ENCODE peak calls at places on chromosomes 12 and 14, in five cellular contexts. N is fibroblast of mammary gland, X is stomach, E is ovary, Y is HCT116. K is an unnamed sample.

GRCh38 chr12:65742481-65742971 is 81.8 kb upstream of the HMGA2 start:
- DNase-seq in N (peak; percentile 36), X (no peak), Y (no peak), E (no peak), K (no peak)

GRCh38 chr14:39430762-39431415 is 1.3 kb downstream of the FBXO33 start:
- DNase-seq in X (no peak), Y (no peak), E (no peak), N (peak; percentile 24), K (no peak)

GRCh38 chr12:19671695-19672094 is 232.4 kb downstream of the AEBP2 start:
- DNase-seq in E (no peak), X (no peak), Y (no peak), N (peak; percentile 17), K (no peak)

GRCh38 chr12:51127050-51127729 is 43.8 kb upstream of the CSRNP2 start:
- DNase-seq in Y (no peak), N (no peak), E (no peak), X (no peak), K (no peak)

GRCh38 chr12:1122803-1123202 is 131.8 kb downstream of the ERC1 start:
- DNase-seq in N (no peak), E (no peak), X (no peak), Y (no peak), K (no peak)

GRCh38 chr14:77848031-77848430 is 48.1 kb downstream of the ADCK1 start:
- DNase-seq in N (peak; percentile 61), Y (no peak), X (no peak), E (no peak), K (no peak)

GRCh38 chr12:16599081-16599480 is 6.9 kb downstream of the LMO3 start:
- DNase-seq in Y (no peak), E (no peak), X (no peak), N (no peak), K (no peak)

GRCh38 chr14:75023108-75023507 is 20.4 kb downstream of the EIF2B2 start:
- DNase-seq in Y (no peak), N (no peak), E (no peak), X (no peak), K (no peak)

GRCh38 chr12:6430124-6430989 is 14.4 kb upstream of the CD27 start:
- DNase-seq in E (peak; percentile 86), N (peak; percentile 99), X (peak; percentile 87), Y (peak; percentile 76), K (peak; percentile 90)

GRCh38 chr14:68473794-68474193 is 319.1 kb downstream of the ZFP36L1 start:
- DNase-seq in Y (no peak), X (no peak), N (peak; percentile 62), E (no peak), K (no peak)

GRCh38 chr12:11944321-11944720 is 126.4 kb upstream of the BCL2L14 start:
- DNase-seq in N (no peak), X (no peak), Y (no peak), E (no peak), K (no peak)

GRCh38 chr12:118337194-118337838 is 35.4 kb downstream of the TAOK3 start:
- DNase-seq in E (no peak), X (no peak), Y (no peak), N (no peak), K (no peak)

GRCh38 chr14:100263141-100263540 is 24.2 kb downstream of the YY1 start:
- DNase-seq in X (no peak), E (no peak), N (peak; percentile 42), Y (no peak), K (peak; percentile 23)

GRCh38 chr14:38868415-38869290 is 234.4 kb downstream of the SEC23A start:
- DNase-seq in Y (no peak), X (no peak), N (no peak), E (no peak), K (no peak)

GRCh38 chr12:4441355-4442330 is 4.0 kb downstream of the FGF6 start:
- DNase-seq in E (no peak), Y (no peak), X (no peak), N (no peak), K (peak; percentile 19)

GRCh38 chr14:58738189-58738836 is 100.6 kb downstream of the DACT1 start:
- DNase-seq in N (peak; percentile 93), Y (no peak), E (no peak), X (no peak), K (peak; percentile 79)

GRCh38 chr12:84924956-84925355 is 12.4 kb upstream of the SLC6A15 start:
- DNase-seq in E (no peak), Y (no peak), N (peak; percentile 85), X (no peak), K (peak; percentile 69)

GRCh38 chr14:44449694-44450093 is 57.4 kb downstream of the FSCB start:
- DNase-seq in E (no peak), X (no peak), N (no peak), Y (no peak), K (no peak)

GRCh38 chr12:104296718-104297117 is 6.8 kb upstream of the EID3 start:
- DNase-seq in N (no peak), X (no peak), E (no peak), Y (no peak), K (no peak)

GRCh38 chr12:90069711-90070110 is 361.1 kb upstream of the ATP2B1 start:
- DNase-seq in N (no peak), E (no peak), Y (no peak), X (no peak), K (no peak)

GRCh38 chr12:91662021-91662420 is 479.4 kb upstream of the DCN start:
- DNase-seq in X (no peak), Y (no peak), N (peak; percentile 53), E (no peak), K (no peak)

GRCh38 chr12:53612978-53613377 is 13.2 kb downstream of the ATF7 start:
- DNase-seq in X (no peak), Y (no peak), E (no peak), N (no peak), K (no peak)

GRCh38 chr12:53618340-53618739 is 7.8 kb downstream of the ATF7 start:
- DNase-seq in N (no peak), E (no peak), X (no peak), Y (no peak), K (no peak)

GRCh38 chr12:53616950-53617349 is 9.2 kb downstream of the ATF7 start:
- DNase-seq in X (no peak), Y (no peak), N (no peak), E (no peak), K (no peak)

GRCh38 chr12:53613821-53614220 is 12.4 kb downstream of the ATF7 start:
- DNase-seq in Y (no peak), E (no peak), N (peak; percentile 57), X (no peak), K (no peak)

GRCh38 chr12:53617700-53618099 is 8.5 kb downstream of the ATF7 start:
- DNase-seq in E (no peak), X (no peak), Y (no peak), N (no peak), K (no peak)
- H3K4me3 ChIP-seq in E (peak overlapping the region; percentile 6), X (no peak overlapping the region), Y (no peak overlapping the region), N (no peak overlapping the region), K (no peak overlapping the region)

GRCh38 chr14:65003394-65003793 is 16.7 kb downstream of the FNTB start:
- DNase-seq in E (no peak), X (no peak), N (peak; percentile 48), Y (no peak), K (no peak)
- H3K4me3 ChIP-seq in E (no peak overlapping the region), X (no peak overlapping the region), N (no peak overlapping the region), Y (no peak overlapping the region), K (no peak overlapping the region)

GRCh38 chr12:57724936-57725740 is 13.4 kb downstream of the AGAP2 start:
- DNase-seq in N (no peak), Y (no peak), E (no peak), X (no peak), K (no peak)
- H3K4me3 ChIP-seq in N (no peak overlapping the region), Y (no peak overlapping the region), E (no peak overlapping the region), X (no peak overlapping the region), K (no peak overlapping the region)

GRCh38 chr14:95463173-95463901 is 53.1 kb downstream of the SYNE3 start:
- DNase-seq in N (no peak), X (peak; percentile 62), E (no peak), Y (no peak), K (no peak)

GRCh38 chr14:95458459-95458858 is 58.0 kb downstream of the SYNE3 start:
- DNase-seq in N (no peak), Y (no peak), E (no peak), X (no peak), K (no peak)

GRCh38 chr14:95462491-95462890 is 54.0 kb downstream of the SYNE3 start:
- DNase-seq in E (no peak), X (no peak), N (no peak), Y (no peak), K (no peak)

GRCh38 chr14:95464103-95464502 is 52.3 kb downstream of the SYNE3 start:
- DNase-seq in N (no peak), X (no peak), E (no peak), Y (no peak), K (no peak)

DNA sequence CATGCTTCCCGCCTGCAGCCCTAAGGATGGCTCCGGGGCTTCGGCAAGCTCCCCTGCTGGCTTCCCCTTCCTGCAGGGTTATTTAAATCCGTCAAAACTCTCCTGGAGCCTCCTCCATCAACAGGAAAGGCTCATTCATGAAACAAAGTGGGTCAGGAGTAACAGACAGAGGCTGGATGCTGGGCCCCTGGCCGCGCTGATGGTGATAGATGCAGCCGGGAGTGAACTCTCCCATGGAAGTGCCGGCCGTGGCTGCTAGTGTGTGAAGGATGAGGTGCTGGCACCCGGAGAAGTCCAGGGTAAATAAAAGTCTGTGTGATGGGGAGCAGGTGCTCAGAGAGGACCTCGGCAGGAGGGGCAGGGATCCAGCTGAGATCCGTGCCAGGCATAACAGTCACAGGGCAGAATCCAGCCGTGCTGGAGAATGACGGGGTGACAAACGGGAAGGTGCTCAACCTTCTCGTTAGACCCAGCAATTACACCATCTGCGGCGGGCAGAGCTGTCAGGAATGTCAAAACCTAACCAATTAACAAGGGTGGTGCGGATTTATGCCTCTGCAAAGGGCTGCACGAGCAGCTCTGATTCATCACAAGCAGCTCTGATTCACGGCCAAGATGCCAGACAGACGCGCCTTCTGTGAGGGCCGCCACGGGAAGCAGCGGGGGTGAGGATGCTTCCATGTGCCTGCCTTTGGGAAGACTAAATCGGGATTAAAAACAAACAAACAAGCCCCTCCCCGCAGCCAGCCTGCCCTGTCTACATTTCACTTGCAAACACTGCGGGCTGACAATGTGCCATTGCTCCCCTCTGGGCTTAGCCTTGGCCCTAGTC is 55.6 kb downstream of the SYNE3 start:
- DNase-seq in X (no peak), N (peak; percentile 66), Y (peak; percentile 37), E (no peak), K (no peak)
- H3K4me3 ChIP-seq in X (no peak overlapping the region), N (no peak overlapping the region), Y (no peak overlapping the region), E (no peak overlapping the region), K (no peak overlapping the region)

K was measured in skeletal muscle cell.